ENCODE peak calls at places on chromosomes 7 and 10, in nine cellular contexts. C, Z, M, B, A, N, X, V and I are unnamed samples.

GRCh38 chr7:134866581-134866980 is 87.1 kb downstream of the CALD1 start:
- DNase-seq in V (no peak), M (peak), N (no peak), B (no peak), X (no peak), C (peak), A (peak), Z (peak), I (no peak)

GRCh38 chr10:28587970-28588290 is 55.0 kb downstream of the WAC start:
- DNase-seq in V (no peak), Z (peak), M (peak), B (no peak), C (peak), X (no peak), A (peak), N (no peak), I (no peak)

GRCh38 chr10:65133652-65134051 is 1612.5 kb downstream of the REEP3 start:
- DNase-seq in C (no peak), V (no peak), X (no peak), M (no peak), A (no peak), N (no peak), Z (no peak), B (no peak), I (no peak)

GRCh38 chr7:37352974-37353948 is 95.4 kb downstream of the ELMO1 start:
- DNase-seq in A (no peak), B (peak), V (no peak), N (peak), M (no peak), C (peak), Z (no peak), X (no peak), I (no peak)

GRCh38 chr7:33459340-33459751 is 330.0 kb downstream of the BBS9 start:
- DNase-seq in C (no peak), A (peak), V (peak), B (no peak), N (no peak), M (peak), X (peak), Z (peak), I (no peak)

GRCh38 chr7:16918288-16918895 is 36.6 kb upstream of the AGR3 start:
- DNase-seq in C (no peak), B (peak), A (peak), M (peak), X (peak), Z (peak), V (no peak), N (no peak), I (no peak)

GRCh38 chr7:24963218-24963617 is 16.8 kb downstream of the OSBPL3 start:
- DNase-seq in B (peak), V (no peak), N (peak), A (peak), X (peak), M (no peak), Z (no peak), C (peak), I (no peak)

GRCh38 chr7:100162874-100163533 is 4.5 kb upstream of the TRAPPC14 start:
- DNase-seq in A (no peak), B (no peak), X (no peak), Z (no peak), N (no peak), V (no peak), M (no peak), C (no peak), I (no peak)

GRCh38 chr10:46106410-46107255 is 60.6 kb upstream of the MSMB start:
- DNase-seq in X (peak), N (peak), B (peak), C (peak), M (peak), V (peak), Z (peak), A (peak), I (no peak)

GRCh38 chr10:70756710-70757360 is 28.3 kb downstream of the TBATA start:
- DNase-seq in Z (no peak), N (no peak), A (no peak), C (no peak), X (no peak), B (no peak), V (peak), M (peak), I (no peak)

GRCh38 chr7:50336909-50337703 is 32.6 kb downstream of the IKZF1 start:
- DNase-seq in V (no peak), Z (no peak), X (no peak), C (no peak), M (no peak), N (no peak), A (no peak), B (no peak), I (no peak)

GRCh38 chr7:7208524-7208923 is 26.2 kb downstream of the C1GALT1 start:
- DNase-seq in B (no peak), C (no peak), M (no peak), A (no peak), N (no peak), X (no peak), V (no peak), Z (no peak), I (no peak)